ENCODE peak calls at places on chromosomes 7 and 10, in nine cellular contexts. H is neural progenitor cell, J is RWPE1, W is heart left ventricle, M is ascending aorta, L is WERI-Rb-1, K is lower lobe of right lung, X is AG09309, F is left ventricle myocardium inferior. D is an unnamed sample.

GRCh38 chr10:80411267-80411668 is 2.9 kb downstream of the PRXL2A start:
- DNase-seq in H (no peak), J (no peak), W (peak; percentile 83), M (no peak), L (peak; percentile 74), K (no peak), X (no peak), F (peak; percentile 48), D (no peak)

GRCh38 chr7:78609281-78609680 is 810.7 kb downstream of the PHTF2 start:
- DNase-seq in H (no peak), J (no peak), W (no peak), M (no peak), L (no peak), K (no peak), X (no peak), F (no peak), D (no peak)

GRCh38 chr10:30565449-30565848 is 64.1 kb downstream of the LYZL2 start:
- DNase-seq in H (no peak), J (no peak), W (no peak), M (no peak), L (no peak), K (no peak), X (no peak), F (no peak), D (no peak)

GRCh38 chr7:100864263-100864845 is 2.8 kb upstream of the TRIP6 start:
- DNase-seq in H (no peak), J (no peak), W (peak; percentile 16), M (no peak), L (no peak), K (no peak), X (no peak), F (no peak), D (no peak)

GRCh38 chr10:95864906-95865813 is 42.6 kb upstream of the CC2D2B start:
- DNase-seq in H (peak; percentile 72), J (peak; percentile 73), W (no peak), M (no peak), L (peak; percentile 50), K (no peak), X (peak; percentile 70), F (no peak), D (peak; percentile 20)

GRCh38 chr10:7998831-7999230 is 55.7 kb upstream of the GATA3 start:
- DNase-seq in H (no peak), J (peak; percentile 3), W (no peak), M (no peak), L (no peak), K (no peak), X (no peak), F (no peak), D (no peak)

GRCh38 chr7:132475037-132475668 is 101.1 kb downstream of the PLXNA4 start:
- DNase-seq in H (peak; percentile 39), J (no peak), W (no peak), M (no peak), L (no peak), K (no peak), X (no peak), F (no peak), D (no peak)

GRCh38 chr7:77349141-77349540 is 67.0 kb downstream of the GSAP start:
- DNase-seq in H (no peak), J (no peak), W (no peak), M (no peak), L (no peak), K (no peak), X (no peak), F (no peak), D (no peak)

GRCh38 chr7:44163591-44163990 is 22.5 kb upstream of the MYL7 start:
- DNase-seq in H (peak; percentile 42), J (peak; percentile 59), W (no peak), M (no peak), L (no peak), K (no peak), X (peak; percentile 91), F (no peak), D (no peak)

GRCh38 chr7:35035511-35035921 is 1.8 kb downstream of the DPY19L1 start:
- DNase-seq in H (peak; percentile 68), J (peak; percentile 39), W (no peak), M (no peak), L (peak; percentile 41), K (no peak), X (no peak), F (no peak), D (no peak)

GRCh38 chr10:63501954-63502353 is 19.2 kb upstream of the REEP3 start:
- DNase-seq in H (no peak), J (no peak), W (no peak), M (no peak), L (no peak), K (no peak), X (no peak), F (no peak), D (no peak)

GRCh38 chr7:4132221-4132620 is 549.9 kb upstream of the FOXK1 start:
- DNase-seq in H (no peak), J (no peak), W (no peak), M (no peak), L (no peak), K (no peak), X (no peak), F (no peak), D (no peak)

GRCh38 chr7:105487559-105488218 is 34.4 kb downstream of the PUS7 start:
- DNase-seq in H (peak; percentile 9), J (peak; percentile 24), W (no peak), M (no peak), L (no peak), K (no peak), X (peak; percentile 73), F (no peak), D (peak; percentile 52)
- TF ChIP-seq CTCF in H (peak; percentile 53), J (peak; percentile 70), W (peak; percentile 58), M (peak; percentile 4), L (peak; percentile 5), K (peak; percentile 38), X (peak; percentile 53), F (peak; percentile 57), D (no peak)

DNA sequence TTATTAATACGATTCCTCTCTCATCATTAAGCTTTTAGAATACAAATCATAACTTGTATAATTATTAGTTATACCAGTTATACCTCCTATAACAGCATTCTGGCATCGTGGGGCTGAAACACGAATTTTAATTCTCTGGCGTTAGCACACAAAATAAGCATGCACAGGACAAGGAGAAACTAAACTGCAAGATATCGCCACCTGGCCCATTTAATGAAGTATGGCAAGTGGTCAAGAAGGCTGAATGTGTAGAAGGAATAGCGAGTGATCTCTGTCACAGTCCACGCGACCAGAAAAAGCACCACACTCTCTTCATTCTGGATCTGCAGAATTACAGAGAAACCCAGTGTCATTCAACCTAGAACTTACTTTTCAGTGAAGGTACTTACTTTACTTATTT is 18.1 kb downstream of the HACD1 start:
- DNase-seq in H (peak; percentile 50), J (peak; percentile 31), W (no peak), M (no peak), L (peak; percentile 14), K (no peak), X (no peak), F (no peak), D (no peak)
- TF ChIP-seq CTCF in H (peak; percentile 54), J (peak; percentile 20), W (peak; percentile 42), M (no peak), L (peak; percentile 32), K (peak; percentile 25), X (peak; percentile 47), F (peak; percentile 50), D (no peak)

GRCh38 chr10:51691135-51691534 is 8.3 kb downstream of the CSTF2T start:
- DNase-seq in H (no peak), J (no peak), W (no peak), M (no peak), L (no peak), K (no peak), X (no peak), F (no peak), D (no peak)
- TF ChIP-seq CTCF in H (no peak), J (no peak), W (no peak), M (no peak), L (no peak), K (no peak), X (no peak), F (no peak), D (no peak)

DNA sequence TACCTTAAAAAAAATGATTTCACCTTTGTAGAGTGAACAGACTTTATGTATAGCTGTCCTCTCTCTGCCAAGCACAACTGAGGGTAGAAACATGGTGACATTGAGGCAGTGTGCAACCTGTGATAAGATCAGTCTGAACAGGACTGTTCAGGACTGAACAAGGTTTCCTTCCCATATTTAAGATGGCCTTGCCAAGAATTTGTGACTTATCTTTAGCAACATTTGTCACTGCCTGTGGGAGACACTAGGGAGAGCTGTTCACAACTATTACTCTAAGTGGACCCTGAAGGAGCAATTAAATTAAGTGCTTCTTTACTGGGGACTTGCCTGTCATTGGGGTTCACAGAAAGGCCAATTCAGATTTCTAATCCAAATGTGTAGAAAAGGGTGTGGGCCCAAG is 6.7 kb downstream of the OR13A1 start:
- DNase-seq in H (no peak), J (no peak), W (no peak), M (no peak), L (peak; percentile 67), K (no peak), X (no peak), F (no peak), D (no peak)
- TF ChIP-seq CTCF in H (peak; percentile 33), J (no peak), W (peak; percentile 19), M (no peak), L (peak; percentile 59), K (peak; percentile 19), X (no peak), F (peak; percentile 38), D (no peak)